ENCODE peak calls at places on chromosomes 13 and 19, in four cellular contexts. E is HEK293T, X is K562, G is HepG2. S is an unnamed sample.
A peak's percentile ranks its signal among the peaks of the same experiment; 100 is the strongest.

GRCh38 chr13:48334534-48335127 is 31.1 kb downstream of the RB1 start:
- DNase-seq in E (no peak), X (peak; percentile 21), G (peak; percentile 36), S (no peak)

GRCh38 chr13:99330942-99331341 is 23.7 kb upstream of the GPR183 start:
- DNase-seq in E (no peak), X (peak; percentile 41), G (no peak), S (no peak)

GRCh38 chr13:49533586-49534269 is 38.0 kb downstream of the PHF11 start:
- DNase-seq in E (no peak), X (no peak), G (no peak), S (no peak)

GRCh38 chr13:107421951-107422350 is 793.4 kb downstream of the LIG4 start:
- DNase-seq in E (no peak), X (no peak), G (no peak), S (no peak)

GRCh38 chr19:35559281-35559659 is 4.2 kb downstream of the ATP4A start:
- DNase-seq in E (no peak), X (no peak), G (no peak), S (no peak)

GRCh38 chr19:38596057-38596981 is 21.4 kb downstream of the MAP4K1 start:
- DNase-seq in E (peak; percentile 92), X (peak; percentile 95), G (peak; percentile 20), S (peak; percentile 98)

GRCh38 chr13:48579167-48579918 is 46.5 kb upstream of the RCBTB2 start:
- DNase-seq in E (no peak), X (no peak), G (no peak), S (no peak)

GRCh38 chr13:23743717-23744116 is 145.5 kb downstream of the MIPEP start:
- DNase-seq in E (no peak), X (no peak), G (peak; percentile 50), S (no peak)

GRCh38 chr13:96532804-96533203 is 442.9 kb downstream of the HS6ST3 start:
- DNase-seq in E (no peak), X (no peak), G (no peak), S (no peak)

GRCh38 chr13:98026457-98026857 is 73.0 kb downstream of the IPO5 start:
- DNase-seq in E (no peak), X (no peak), G (peak; percentile 96), S (no peak)

GRCh38 chr19:57465680-57466381 is 8.9 kb upstream of the VN1R1 start:
- DNase-seq in E (peak; percentile 17), X (peak; percentile 59), G (peak; percentile 57), S (peak; percentile 38)

GRCh38 chr19:291561-292280 is 518 bp upstream of the PLPP2 start:
- DNase-seq in E (peak; percentile 30), X (no peak), G (no peak), S (peak; percentile 54)

GRCh38 chr13:26184791-26185250 is 37.3 kb downstream of the RNF6 start:
- DNase-seq in E (peak; percentile 48), X (peak; percentile 78), G (peak; percentile 72), S (peak; percentile 54)

GRCh38 chr19:38386968-38387549 is 775 bp downstream of the GGN start:
- DNase-seq in E (no peak), X (peak; percentile 78), G (no peak), S (peak; percentile 39)

GRCh38 chr19:18435185-18435841 is 2.6 kb downstream of the ISYNA1 start:
- DNase-seq in E (no peak), X (no peak), G (no peak), S (no peak)
- TF ChIP-seq ELF4 in E (no peak), X (no peak), G (no peak), S (no peak)

GRCh38 chr19:17209126-17210036 is 5.8 kb upstream of the USE1 start:
- DNase-seq in E (peak; percentile 99), X (peak; percentile 97), G (no peak), S (peak; percentile 100)

GRCh38 chr19:17211547-17212446 is 3.4 kb upstream of the USE1 start:
- DNase-seq in E (no peak), X (no peak), G (no peak), S (no peak)

GRCh38 chr19:17206736-17207581 is 8.2 kb upstream of the USE1 start:
- DNase-seq in E (no peak), X (no peak), G (no peak), S (no peak)

GRCh38 chr19:17213334-17213733 is 1.8 kb upstream of the USE1 start:
- DNase-seq in E (no peak), X (no peak), G (no peak), S (no peak)

GRCh38 chr19:17210296-17210695 is 4.9 kb upstream of the USE1 start:
- DNase-seq in E (no peak), X (no peak), G (no peak), S (no peak)
- TF ChIP-seq ELF4 in E (no peak), X (no peak), G (no peak), S (no peak)

GRCh38 chr19:10612515-10613119 is 12.7 kb upstream of the SLC44A2 start:
- DNase-seq in E (no peak), X (no peak), G (no peak), S (no peak)
- TF ChIP-seq ELF4 in E (no peak), X (no peak), G (no peak), S (no peak)

DNA sequence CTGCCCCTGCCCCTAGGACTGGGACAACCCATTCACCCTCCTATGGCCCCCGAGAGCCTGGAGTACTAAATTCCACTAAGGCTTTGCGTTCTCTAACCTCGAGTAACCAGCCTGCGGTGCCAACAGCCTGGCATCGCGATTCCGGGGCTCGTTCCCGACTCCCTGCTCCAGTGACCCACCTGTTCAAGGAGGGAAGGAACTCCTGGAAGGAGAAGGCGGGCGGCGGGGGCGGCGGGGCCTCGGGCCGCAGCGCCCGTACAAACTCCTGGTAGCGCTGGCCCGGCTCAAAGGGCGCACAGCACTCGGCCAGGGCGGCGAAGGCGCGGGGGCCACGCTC is 6.3 kb downstream of the GMIP start:
- DNase-seq in E (no peak), X (no peak), G (no peak), S (no peak)
- TF ChIP-seq ELF4 in E (no peak), X (no peak), G (no peak), S (no peak)